ENCODE peak calls at places on chromosomes 16 and 17, in eight cellular contexts. F is cortex of kidney; I is skeletal muscle cell; L is nephron progenitor cell; U is astrocyte of the spinal cord; N is ELF-1; C is stimulated activated CD4-positive, alpha-beta T cell treated with anti-CD3 and anti-CD28 coated beads, Interleukin-15, amount 100 ng/mL, for 1 hour; X is T47D. T is an unnamed sample.

GRCh38 chr17:65290616-65291015 is 153.4 kb downstream of the RGS9 start:
- DNase-seq in I (no peak), L (no peak), U (no peak), N (no peak), X (no peak), F (no peak), C (no peak), T (no peak)

GRCh38 chr17:6187836-6188235 is 117.7 kb downstream of the WSCD1 start:
- DNase-seq in U (peak; percentile 29), F (no peak), I (no peak), X (no peak), N (peak; percentile 59), L (no peak), C (no peak), T (no peak)

GRCh38 chr16:11253009-11253994 is 2.7 kb downstream of the SOCS1 start:
- DNase-seq in L (no peak), F (no peak), C (no peak), I (no peak), N (no peak), X (no peak), U (peak; percentile 22), T (no peak)

GRCh38 chr17:76166168-76166567 is 25.1 kb upstream of the FOXJ1 start:
- DNase-seq in C (no peak), X (no peak), F (no peak), U (peak; percentile 44), N (no peak), L (no peak), I (no peak), T (no peak)

GRCh38 chr16:81718637-81719036 is 60.5 kb upstream of the PLCG2 start:
- DNase-seq in N (no peak), U (no peak), L (no peak), I (no peak), C (no peak), X (no peak), F (no peak), T (no peak)

GRCh38 chr16:50925758-50926357 is 184.0 kb downstream of the CYLD start:
- DNase-seq in N (no peak), X (no peak), C (no peak), F (no peak), U (peak; percentile 1), I (no peak), L (no peak), T (no peak)

GRCh38 chr16:48829361-48829760 is 219.4 kb upstream of the N4BP1 start:
- DNase-seq in N (no peak), U (no peak), F (no peak), C (no peak), I (no peak), L (no peak), X (no peak), T (no peak)

GRCh38 chr17:32114536-32114935 is 27.8 kb upstream of the RHOT1 start:
- DNase-seq in X (no peak), L (no peak), C (no peak), U (no peak), N (no peak), I (no peak), F (no peak), T (no peak)

GRCh38 chr17:70181866-70182265 is 12.5 kb downstream of the KCNJ2 start:
- DNase-seq in N (no peak), L (no peak), I (no peak), F (no peak), C (no peak), U (no peak), X (no peak), T (no peak)

GRCh38 chr17:64063766-64064224 is 43.4 kb upstream of the ICAM2 start:
- DNase-seq in C (peak; percentile 44), F (no peak), U (no peak), N (peak; percentile 87), L (peak; percentile 75), X (peak; percentile 28), I (no peak), T (peak; percentile 72)

GRCh38 chr16:24729967-24730815 is 740 bp downstream of the TNRC6A start:
- DNase-seq in L (no peak), X (peak; percentile 44), I (no peak), N (peak; percentile 21), F (no peak), U (peak; percentile 28), C (no peak), T (peak; percentile 80)

GRCh38 chr16:81279375-81279774 is 35.4 kb upstream of the GAN start:
- DNase-seq in C (no peak), L (no peak), N (no peak), F (no peak), X (no peak), I (no peak), U (no peak), T (no peak)

GRCh38 chr17:3685174-3685812 is 10.7 kb downstream of the P2RX5 start:
- DNase-seq in F (no peak), L (no peak), U (no peak), N (no peak), X (no peak), C (no peak), I (no peak), T (no peak)

GRCh38 chr17:29549169-29549935 is 17.5 kb downstream of the ABHD15 start:
- DNase-seq in X (no peak), U (peak; percentile 50), L (no peak), I (no peak), N (no peak), C (no peak), F (no peak), T (peak; percentile 25)

GRCh38 chr16:84947996-84948854 is 63.1 kb downstream of the ZDHHC7 start:
- DNase-seq in U (no peak), N (no peak), X (no peak), I (no peak), C (no peak), L (peak; percentile 17), F (no peak), T (no peak)

GRCh38 chr17:58516644-58517377 is 2.4 kb upstream of the MTMR4 start:
- DNase-seq in U (no peak), C (no peak), I (no peak), L (no peak), X (no peak), F (no peak), N (no peak), T (no peak)

GRCh38 chr16:12392585-12393089 is 411.1 kb downstream of the CPPED1 start:
- DNase-seq in L (no peak), X (no peak), C (no peak), U (peak; percentile 3), F (no peak), I (no peak), N (no peak), T (no peak)

GRCh38 chr17:77131919-77132318 is 8.8 kb upstream of the SEC14L1 start:
- DNase-seq in F (no peak), N (no peak), I (peak; percentile 85), X (no peak), U (no peak), C (no peak), L (no peak), T (peak; percentile 66)